ENCODE peak calls at places on chromosomes 12 and 14, in eight cellular contexts. F is stomach; L is activated T-helper 1 cell treated with anti-CD3 and anti-CD28 coated beads, Interleukin-2, amount 50 U/mL, for 16 hours; S is DMS53; B is NCI-H510A treated with DMSO at 0.1 percent for 48 hours; P is hepatocyte; Q is T-helper 2 cell; C is lower leg skin. G is an unnamed sample.

GRCh38 chr14:104341532-104342434 is 203.4 kb downstream of the KIF26A start:
- DNase-seq in L (no peak), F (peak), S (peak), P (peak), C (peak), B (no peak), Q (no peak), G (peak)

GRCh38 chr12:45893240-45893639 is 97.1 kb downstream of the SCAF11 start:
- DNase-seq in Q (no peak), C (no peak), L (no peak), S (peak), P (no peak), B (no peak), F (no peak), G (peak)

GRCh38 chr14:69592923-69593677 is 18.3 kb upstream of the SUSD6 start:
- DNase-seq in C (no peak), Q (no peak), B (no peak), L (no peak), S (no peak), F (no peak), P (peak), G (peak)

GRCh38 chr14:57209561-57209960 is 59.1 kb downstream of the EXOC5 start:
- DNase-seq in S (no peak), L (no peak), Q (no peak), B (no peak), F (no peak), P (no peak), C (no peak), G (no peak)

GRCh38 chr12:1839956-1840550 is 19.7 kb downstream of the LRTM2 start:
- DNase-seq in C (no peak), B (peak), P (no peak), F (no peak), Q (no peak), S (no peak), L (no peak), G (no peak)

GRCh38 chr14:68076451-68076850 is 256.9 kb downstream of the RAD51B start:
- DNase-seq in B (no peak), Q (no peak), L (no peak), P (no peak), C (no peak), F (no peak), S (no peak), G (no peak)

GRCh38 chr12:66668311-66668710 is 10.6 kb downstream of the GRIP1 start:
- DNase-seq in S (no peak), B (no peak), C (no peak), F (no peak), P (no peak), L (no peak), Q (no peak), G (peak)

GRCh38 chr14:99548871-99549270 is 55.1 kb downstream of the CCDC85C start:
- DNase-seq in L (no peak), S (no peak), B (no peak), P (no peak), Q (no peak), F (no peak), C (no peak), G (no peak)

GRCh38 chr12:50187084-50187900 is 20.1 kb upstream of the CERS5 start:
- DNase-seq in F (no peak), Q (no peak), L (no peak), C (peak), P (no peak), S (no peak), B (no peak), G (no peak)

GRCh38 chr14:76834296-76834695 is 8.1 kb downstream of the LRRC74A start:
- DNase-seq in L (no peak), B (no peak), S (peak), F (no peak), Q (no peak), C (no peak), P (peak), G (no peak)

GRCh38 chr14:54782803-54783659 is 119.6 kb downstream of the GCH1 start:
- DNase-seq in F (no peak), Q (no peak), C (peak), P (no peak), B (no peak), S (no peak), L (no peak), G (no peak)

GRCh38 chr14:73745571-73746539 is 31.7 kb upstream of the PNMA1 start:
- DNase-seq in S (no peak), B (no peak), F (no peak), Q (no peak), C (no peak), P (peak), L (no peak), G (no peak)

GRCh38 chr12:26514364-26514763 is 318.6 kb downstream of the ITPR2 start:
- DNase-seq in S (no peak), F (no peak), C (no peak), L (no peak), B (no peak), Q (no peak), P (no peak), G (no peak)

GRCh38 chr14:98994571-98994970 is 277.4 kb downstream of the BCL11B start:
- DNase-seq in P (no peak), Q (no peak), L (no peak), B (no peak), C (no peak), F (no peak), S (no peak), G (no peak)

GRCh38 chr14:104266643-104267575 is 128.5 kb downstream of the KIF26A start:
- DNase-seq in B (no peak), L (no peak), P (no peak), C (no peak), S (no peak), F (peak), Q (no peak), G (no peak)

GRCh38 chr12:14576896-14577295 is 9.2 kb upstream of the PLBD1 start:
- DNase-seq in Q (no peak), S (no peak), L (no peak), F (no peak), P (no peak), C (no peak), B (no peak), G (no peak)

GRCh38 chr12:114691810-114692557 is 8.0 kb upstream of the TBX3 start:
- DNase-seq in F (no peak), L (no peak), Q (no peak), P (no peak), B (no peak), S (no peak), C (no peak), G (no peak)

G was measured in testis.